ENCODE peak calls at places on chromosome 9, in eight cellular contexts. V, E, H, R, D, F, A and Y are unnamed samples.

GRCh38 chr9:88965473-88965872 is 25.8 kb upstream of the S1PR3 start:
- DNase-seq in A (no peak), D (no peak), H (no peak), R (no peak), F (no peak), E (no peak), V (no peak), Y (no peak)

GRCh38 chr9:75448955-75449354 is 360.6 kb downstream of the OSTF1 start:
- DNase-seq in A (no peak), R (no peak), V (no peak), E (no peak), F (no peak), H (no peak), D (no peak), Y (no peak)

GRCh38 chr9:17600962-17601593 is 22.2 kb downstream of the SH3GL2 start:
- DNase-seq in F (no peak), V (peak), A (no peak), H (no peak), D (no peak), E (peak), R (peak), Y (no peak)

GRCh38 chr9:105127863-105128220 is 116.6 kb upstream of the SLC44A1 start:
- DNase-seq in H (no peak), E (peak), A (no peak), F (peak), V (peak), D (peak), R (peak), Y (no peak)

GRCh38 chr9:1959347-1959746 is 55.8 kb upstream of the SMARCA2 start:
- DNase-seq in V (no peak), F (no peak), H (no peak), D (no peak), R (no peak), E (no peak), A (no peak), Y (no peak)

GRCh38 chr9:124342946-124343485 is 72.2 kb downstream of the PSMB7 start:
- DNase-seq in H (peak), D (no peak), V (peak), R (peak), E (peak), A (peak), F (no peak), Y (peak)

GRCh38 chr9:121736147-121736721 is 84.8 kb downstream of the DAB2IP start:
- DNase-seq in H (peak), A (no peak), V (peak), E (peak), R (peak), D (no peak), F (no peak), Y (no peak)

GRCh38 chr9:2673161-2673560 is 44.1 kb upstream of the KCNV2 start:
- DNase-seq in E (no peak), F (no peak), H (no peak), A (no peak), R (no peak), D (no peak), V (no peak), Y (no peak)

GRCh38 chr9:105119166-105119565 is 125.3 kb upstream of the SLC44A1 start:
- DNase-seq in E (no peak), V (no peak), H (no peak), A (no peak), F (no peak), D (no peak), R (no peak), Y (no peak)

GRCh38 chr9:120876842-120877240 is at the start of gene PHF19:
- DNase-seq in R (peak), D (peak), A (no peak), H (peak), E (peak), F (no peak), V (peak), Y (peak)

GRCh38 chr9:99488109-99489042 is 266.3 kb downstream of the SEC61B start:
- DNase-seq in F (no peak), R (no peak), A (no peak), D (no peak), E (no peak), H (no peak), V (no peak), Y (no peak)

GRCh38 chr9:130408669-130409068 is 36.1 kb upstream of the ASS1 start:
- DNase-seq in F (no peak), R (no peak), H (no peak), V (no peak), A (no peak), D (no peak), E (no peak), Y (no peak)

GRCh38 chr9:130343445-130343918 is 77.9 kb downstream of the HMCN2 start:
- DNase-seq in R (no peak), A (no peak), V (no peak), E (no peak), H (peak), D (peak), F (peak), Y (peak)

GRCh38 chr9:112175796-112176315 is 759 bp upstream of the SUSD1 start:
- DNase-seq in V (no peak), R (no peak), E (no peak), A (no peak), H (no peak), F (no peak), D (no peak), Y (no peak)

GRCh38 chr9:87389936-87390335 is 107.7 kb upstream of the DAPK1 start:
- DNase-seq in A (no peak), E (peak), R (peak), H (no peak), F (no peak), D (no peak), V (peak), Y (no peak)

GRCh38 chr9:3828495-3828894 is 302.7 kb upstream of the RFX3 start:
- DNase-seq in D (no peak), H (no peak), A (no peak), V (peak), R (peak), E (peak), F (no peak), Y (no peak)

GRCh38 chr9:38062498-38063362 is 6.3 kb downstream of the SHB start:
- DNase-seq in H (no peak), E (peak), V (peak), D (no peak), F (no peak), R (peak), A (no peak), Y (no peak)

GRCh38 chr9:93585259-93585658 is 8.9 kb downstream of the PHF2 start:
- DNase-seq in H (no peak), D (no peak), E (no peak), F (no peak), R (no peak), V (no peak), A (no peak), Y (no peak)

GRCh38 chr9:71363286-71363961 is 242.0 kb upstream of the TRPM3 start:
- DNase-seq in V (peak), A (peak), H (no peak), F (no peak), E (no peak), D (no peak), R (no peak), Y (no peak)

GRCh38 chr9:130672466-130672865 is 8.1 kb downstream of the PRDM12 start:
- DNase-seq in D (no peak), R (no peak), F (no peak), E (no peak), V (no peak), A (no peak), H (no peak), Y (peak)

GRCh38 chr9:841371-842209 is at the start of gene DMRT1:
- DNase-seq in H (no peak), D (peak), V (no peak), E (no peak), R (no peak), F (no peak), A (no peak), Y (no peak)

GRCh38 chr9:114348906-114349482 is 19.3 kb downstream of the ORM2 start:
- DNase-seq in R (peak), A (peak), E (peak), H (peak), V (peak), D (peak), F (peak), Y (peak)

GRCh38 chr9:21174671-21175070 is 8.2 kb upstream of the IFNA21 start:
- DNase-seq in D (no peak), H (no peak), F (no peak), R (no peak), V (no peak), E (peak), A (no peak), Y (no peak)

GRCh38 chr9:764105-764524 is 77.4 kb upstream of the DMRT1 start:
- DNase-seq in A (peak), H (peak), R (peak), V (peak), F (no peak), D (peak), E (peak), Y (no peak)

GRCh38 chr9:33101104-33101951 is 24.9 kb upstream of the SMU1 start:
- DNase-seq in D (no peak), A (no peak), R (no peak), E (peak), H (no peak), F (no peak), V (peak), Y (no peak)

GRCh38 chr9:99855467-99856176 is 33.9 kb downstream of the NR4A3 start:
- DNase-seq in V (no peak), E (no peak), R (no peak), D (no peak), A (no peak), H (no peak), F (no peak), Y (no peak)

GRCh38 chr9:114389612-114390368 is 2.0 kb upstream of the AKNA start:
- DNase-seq in E (no peak), F (no peak), H (no peak), R (no peak), D (no peak), V (no peak), A (no peak), Y (no peak)